ENCODE peak calls at places on chromosome 2, in seven cellular contexts. B, A, X, Z, K, G and W are unnamed samples.

GRCh38 chr2:168697668-168698121 is 104.7 kb upstream of the NOSTRIN start:
- DNase-seq in B (no peak), Z (no peak), G (no peak), K (no peak), A (peak), X (no peak), W (no peak)

GRCh38 chr2:138269726-138270125 is 231.8 kb upstream of the SPOPL start:
- DNase-seq in G (no peak), K (no peak), A (no peak), X (no peak), B (no peak), Z (no peak), W (no peak)

GRCh38 chr2:229679393-229680125 is 34.8 kb downstream of the DNER start:
- DNase-seq in K (no peak), G (no peak), A (no peak), Z (no peak), B (no peak), X (no peak), W (no peak)

GRCh38 chr2:221747289-221747972 is 175.3 kb upstream of the EPHA4 start:
- DNase-seq in X (no peak), A (no peak), G (no peak), B (no peak), Z (peak), K (no peak), W (no peak)

GRCh38 chr2:225867071-225867470 is 467.6 kb downstream of the NYAP2 start:
- DNase-seq in A (no peak), K (no peak), G (no peak), B (no peak), X (no peak), Z (no peak), W (no peak)

GRCh38 chr2:120323807-120324399 is 22.0 kb upstream of the INHBB start:
- DNase-seq in K (no peak), G (no peak), B (no peak), Z (no peak), A (no peak), X (no peak), W (peak)

GRCh38 chr2:47346107-47346506 is 56.8 kb upstream of the MSH2 start:
- DNase-seq in X (no peak), G (no peak), K (no peak), Z (no peak), A (no peak), B (no peak), W (no peak)

GRCh38 chr2:230418341-230419016 is 2.5 kb downstream of the SP100 start:
- DNase-seq in Z (no peak), X (no peak), B (peak), K (no peak), A (peak), G (no peak), W (peak)

GRCh38 chr2:186757009-186757408 is 63.1 kb downstream of the FAM171B start:
- DNase-seq in A (no peak), K (no peak), G (no peak), Z (no peak), X (no peak), B (peak), W (no peak)

GRCh38 chr2:136253288-136254004 is 135.5 kb upstream of the CXCR4 start:
- DNase-seq in G (no peak), X (peak), K (no peak), Z (peak), B (no peak), A (no peak), W (no peak)

GRCh38 chr2:188902906-188903305 is 71.3 kb upstream of the COL3A1 start:
- DNase-seq in X (no peak), G (no peak), A (peak), B (peak), K (no peak), Z (no peak), W (peak)

GRCh38 chr2:211665299-211665698 is 873.3 kb downstream of the ERBB4 start:
- DNase-seq in A (no peak), X (no peak), B (no peak), K (no peak), G (no peak), Z (no peak), W (no peak)

GRCh38 chr2:38190542-38191218 is 114.7 kb upstream of the CYP1B1 start:
- DNase-seq in G (no peak), A (peak), X (no peak), Z (no peak), B (no peak), K (no peak), W (peak)

GRCh38 chr2:160222546-160223281 is 22.6 kb upstream of the ITGB6 start:
- DNase-seq in K (no peak), X (no peak), A (no peak), G (no peak), Z (no peak), B (no peak), W (no peak)

GRCh38 chr2:12402440-12403139 is 314.1 kb upstream of the TRIB2 start:
- DNase-seq in B (no peak), K (no peak), X (no peak), Z (no peak), G (no peak), A (no peak), W (no peak)

GRCh38 chr2:216195565-216195978 is 86.4 kb downstream of the XRCC5 start:
- DNase-seq in B (peak), G (no peak), X (no peak), A (peak), Z (no peak), K (no peak), W (no peak)

GRCh38 chr2:241141214-241141770 is 8.0 kb downstream of the PASK start:
- DNase-seq in X (no peak), A (no peak), G (no peak), B (no peak), K (no peak), Z (no peak), W (no peak)

GRCh38 chr2:241422350-241422749 is 66.3 kb downstream of the FARP2 start:
- DNase-seq in X (no peak), B (no peak), Z (no peak), K (no peak), A (no peak), G (no peak), W (no peak)